ENCODE peak calls at places on chromosomes 4 and X, in nine cellular contexts. P is activated naive CD4-positive, alpha-beta T cell treated with anti-CD3 and anti-CD28 coated beads, Interleukin-2, amount 10 ng/mL, durations not matched to agents 7 days and 5 days; Z is EH; W is GM04504; K is NCI-H2107; A is RKO; D is HTR-8/SVneo; Y is cardiac fibroblast; Q is amniotic stem cell. S is an unnamed sample.

GRCh38 chrX:153727108-153727931 is 2.7 kb downstream of the ABCD1 start:
- DNase-seq in P (no peak), Z (peak; percentile 28), W (no peak), K (peak; percentile 52), A (no peak), D (no peak), Y (peak; percentile 49), Q (no peak), S (no peak)

GRCh38 chrX:11381464-11381863 is 88.3 kb downstream of the AMELX start:
- DNase-seq in P (no peak), Z (peak; percentile 65), W (peak; percentile 25), K (peak; percentile 2), A (peak; percentile 62), D (peak; percentile 14), Y (peak; percentile 79), Q (no peak), S (peak; percentile 27)

GRCh38 chr4:90240333-90240732 is 113.1 kb downstream of the CCSER1 start:
- DNase-seq in P (no peak), Z (no peak), W (no peak), K (no peak), A (no peak), D (no peak), Y (no peak), Q (no peak), S (no peak)

GRCh38 chr4:83282049-83282535 is 2.5 kb downstream of the COQ2 start:
- DNase-seq in P (peak; percentile 73), Z (peak; percentile 70), W (peak; percentile 48), K (no peak), A (peak; percentile 74), D (peak; percentile 19), Y (peak; percentile 76), Q (peak; percentile 49), S (peak; percentile 75)

GRCh38 chr4:8261851-8262535 is 7.6 kb upstream of the HTRA3 start:
- DNase-seq in P (no peak), Z (no peak), W (no peak), K (no peak), A (no peak), D (no peak), Y (no peak), Q (no peak), S (no peak)

GRCh38 chr4:40238008-40238699 is 41.3 kb downstream of the RHOH start:
- DNase-seq in P (no peak), Z (no peak), W (no peak), K (no peak), A (no peak), D (no peak), Y (no peak), Q (no peak), S (no peak)

GRCh38 chr4:169015237-169015636 is 5.2 kb upstream of the CBR4 start:
- DNase-seq in P (no peak), Z (no peak), W (no peak), K (no peak), A (no peak), D (no peak), Y (no peak), Q (no peak), S (no peak)

GRCh38 chrX:97039363-97040029 is 155.8 kb downstream of the RPA4 start:
- DNase-seq in P (no peak), Z (peak; percentile 36), W (no peak), K (no peak), A (no peak), D (no peak), Y (peak; percentile 83), Q (no peak), S (no peak)

GRCh38 chr4:8729408-8730149 is 137.0 kb downstream of the CPZ start:
- DNase-seq in P (peak; percentile 6), Z (no peak), W (no peak), K (no peak), A (no peak), D (no peak), Y (no peak), Q (no peak), S (no peak)

GRCh38 chr4:97942137-97942536 is 201.1 kb downstream of the STPG2 start:
- DNase-seq in P (no peak), Z (no peak), W (no peak), K (no peak), A (peak; percentile 35), D (no peak), Y (no peak), Q (no peak), S (no peak)

GRCh38 chrX:133670394-133670793 is 255.1 kb upstream of the GPC4 start:
- DNase-seq in P (no peak), Z (peak; percentile 28), W (no peak), K (peak; percentile 20), A (peak; percentile 42), D (peak; percentile 3), Y (peak; percentile 67), Q (no peak), S (no peak)

GRCh38 chr4:70613893-70614572 is 14.5 kb upstream of the ENAM start:
- DNase-seq in P (no peak), Z (peak; percentile 3), W (no peak), K (no peak), A (no peak), D (no peak), Y (peak; percentile 41), Q (no peak), S (no peak)

GRCh38 chr4:545612-546011 is 30.5 kb downstream of the TMEM271 start:
- DNase-seq in P (no peak), Z (no peak), W (no peak), K (no peak), A (no peak), D (no peak), Y (no peak), Q (no peak), S (no peak)

GRCh38 chrX:139559383-139560042 is 29.0 kb downstream of the F9 start:
- DNase-seq in P (no peak), Z (peak; percentile 29), W (peak; percentile 30), K (no peak), A (peak; percentile 86), D (peak; percentile 0), Y (peak; percentile 50), Q (no peak), S (peak; percentile 3)

GRCh38 chr4:109079731-109080130 is 222.7 kb downstream of the COL25A1 start:
- DNase-seq in P (no peak), Z (peak; percentile 42), W (no peak), K (no peak), A (peak; percentile 33), D (no peak), Y (no peak), Q (no peak), S (no peak)

GRCh38 chr4:145566767-145567166 is 52.4 kb upstream of the MMAA start:
- DNase-seq in P (no peak), Z (no peak), W (no peak), K (no peak), A (no peak), D (no peak), Y (no peak), Q (no peak), S (no peak)

GRCh38 chr4:135575041-135575440 is 1373.5 kb upstream of the PABPC4L start:
- DNase-seq in P (no peak), Z (no peak), W (no peak), K (no peak), A (no peak), D (no peak), Y (no peak), Q (no peak), S (no peak)

GRCh38 chr4:41409095-41409494 is 128.9 kb upstream of the LIMCH1 start:
- DNase-seq in P (no peak), Z (peak; percentile 48), W (no peak), K (no peak), A (no peak), D (no peak), Y (peak; percentile 13), Q (no peak), S (no peak)

GRCh38 chrX:117707948-117708743 is 408.5 kb downstream of the KLHL13 start:
- DNase-seq in P (no peak), Z (no peak), W (no peak), K (no peak), A (no peak), D (no peak), Y (no peak), Q (no peak), S (no peak)

GRCh38 chr4:140249351-140249750 is 95.4 kb upstream of the MAML3 start:
- DNase-seq in P (no peak), Z (peak; percentile 44), W (no peak), K (no peak), A (no peak), D (no peak), Y (peak; percentile 64), Q (no peak), S (no peak)

GRCh38 chr4:8721621-8722020 is 129.1 kb downstream of the CPZ start:
- DNase-seq in P (peak; percentile 3), Z (no peak), W (no peak), K (no peak), A (no peak), D (no peak), Y (no peak), Q (no peak), S (no peak)

GRCh38 chr4:105343523-105343931 is 130.3 kb downstream of the PPA2 start:
- DNase-seq in P (no peak), Z (peak; percentile 46), W (no peak), K (no peak), A (no peak), D (no peak), Y (peak; percentile 16), Q (no peak), S (no peak)

GRCh38 chr4:136847881-136848621 is 684.2 kb downstream of the PCDH18 start:
- DNase-seq in P (no peak), Z (no peak), W (no peak), K (no peak), A (no peak), D (no peak), Y (no peak), Q (no peak), S (no peak)

S was measured in memory B cell.